ENCODE peak calls at places on chromosome X, in five cellular contexts. One of them, this sample, is unnamed. For H3K4me1, the result is how much of the 10 kb centered on the place peaks cover.

GRCh38 chrX:71148278-71148663 is 3.6 kb downstream of the NLGN3 start:
- ATAC-seq in A549: no peak
- ATAC-seq in GM12878: no peak
- ATAC-seq in heart left ventricle: no peak
- ATAC-seq in body of pancreas: no peak
- ATAC-seq in this sample: no peak

GRCh38 chrX:133951098-133951497 is 34.3 kb downstream of the GPC3 start:
- ATAC-seq in body of pancreas: no peak
- ATAC-seq in GM12878: no peak
- ATAC-seq in heart left ventricle: no peak
- ATAC-seq in A549: no peak
- ATAC-seq in this sample: no peak

GRCh38 chrX:79366556-79366887 is 612 bp downstream of the ITM2A start:
- ATAC-seq in heart left ventricle: no peak
- ATAC-seq in A549: no peak
- ATAC-seq in body of pancreas: no peak
- ATAC-seq in GM12878: no peak
- ATAC-seq in this sample: peak

GRCh38 chrX:19799319-19800182 is 87.8 kb downstream of the SH3KBP1 start:
- ATAC-seq in GM12878: no peak
- ATAC-seq in body of pancreas: no peak
- ATAC-seq in A549: no peak
- ATAC-seq in heart left ventricle: peak
- ATAC-seq in this sample: peak

GRCh38 chrX:31337332-31337731 is 265.5 kb upstream of the FTHL17 start:
- ATAC-seq in A549: no peak
- ATAC-seq in GM12878: no peak
- ATAC-seq in body of pancreas: no peak
- ATAC-seq in heart left ventricle: no peak
- ATAC-seq in this sample: no peak

GRCh38 chrX:10612215-10612614 is 8.2 kb downstream of the MID1 start:
- ATAC-seq in GM12878: no peak
- ATAC-seq in A549: no peak
- ATAC-seq in heart left ventricle: no peak
- ATAC-seq in body of pancreas: no peak
- ATAC-seq in this sample: peak

GRCh38 chrX:115913575-115913974 is 257.0 kb upstream of the AGTR2 start:
- ATAC-seq in heart left ventricle: no peak
- ATAC-seq in GM12878: peak
- ATAC-seq in A549: no peak
- ATAC-seq in body of pancreas: no peak
- ATAC-seq in this sample: no peak

GRCh38 chrX:3504916-3505315 is 158.5 kb upstream of the MXRA5 start:
- ATAC-seq in body of pancreas: no peak
- ATAC-seq in GM12878: no peak
- ATAC-seq in heart left ventricle: no peak
- ATAC-seq in A549: no peak
- ATAC-seq in this sample: no peak

GRCh38 chrX:137945470-137945869 is 379.5 kb downstream of the ZIC3 start:
- ATAC-seq in GM12878: no peak
- ATAC-seq in body of pancreas: no peak
- ATAC-seq in heart left ventricle: no peak
- ATAC-seq in A549: no peak
- ATAC-seq in this sample: no peak

GRCh38 chrX:23752740-23753435 is 9.8 kb upstream of the ACOT9 start:
- ATAC-seq in GM12878: no peak
- ATAC-seq in A549: peak
- ATAC-seq in body of pancreas: no peak
- ATAC-seq in heart left ventricle: no peak
- ATAC-seq in this sample: no peak

GRCh38 chrX:74492720-74493201 is 71.5 kb downstream of the SLC16A2 start:
- ATAC-seq in heart left ventricle: no peak
- ATAC-seq in GM12878: peak
- ATAC-seq in A549: peak
- ATAC-seq in body of pancreas: no peak
- ATAC-seq in this sample: no peak

GRCh38 chrX:39431893-39432292 is 630.6 kb downstream of the MID1IP1 start:
- ATAC-seq in body of pancreas: no peak
- ATAC-seq in A549: no peak
- ATAC-seq in heart left ventricle: no peak
- ATAC-seq in GM12878: no peak
- ATAC-seq in this sample: no peak

GRCh38 chrX:142891046-142891445 is 134.7 kb upstream of the SPANXN4 start:
- ATAC-seq in heart left ventricle: no peak
- ATAC-seq in GM12878: peak
- ATAC-seq in body of pancreas: no peak
- ATAC-seq in A549: no peak
- ATAC-seq in this sample: no peak

GRCh38 chrX:130975947-130976346 is 72.9 kb upstream of the ENOX2 start:
- ATAC-seq in heart left ventricle: peak
- ATAC-seq in A549: peak
- ATAC-seq in body of pancreas: peak
- ATAC-seq in GM12878: peak
- ATAC-seq in this sample: no peak

GRCh38 chrX:32592786-32593185 is 618.6 kb downstream of the DMD start:
- ATAC-seq in body of pancreas: no peak
- ATAC-seq in GM12878: no peak
- ATAC-seq in A549: no peak
- ATAC-seq in heart left ventricle: peak
- ATAC-seq in this sample: no peak

GRCh38 chrX:136867518-136867917 is 13.0 kb downstream of the RBMX start:
- ATAC-seq in heart left ventricle: no peak
- ATAC-seq in body of pancreas: peak
- ATAC-seq in GM12878: no peak
- ATAC-seq in A549: peak
- ATAC-seq in this sample: no peak

GRCh38 chrX:40012039-40012799 is 85.5 kb downstream of the BCOR start:
- ATAC-seq in A549: no peak
- ATAC-seq in heart left ventricle: peak
- ATAC-seq in GM12878: peak
- ATAC-seq in body of pancreas: no peak
- ATAC-seq in this sample: no peak

GRCh38 chrX:386239-386767 is 404 bp downstream of the PPP2R3B start:
- ATAC-seq in GM12878: peak
- ATAC-seq in body of pancreas: no peak
- ATAC-seq in heart left ventricle: no peak
- ATAC-seq in A549: no peak
- ATAC-seq in this sample: no peak

GRCh38 chrX:74514384-74514783 is 93.1 kb downstream of the SLC16A2 start:
- ATAC-seq in body of pancreas: no peak
- ATAC-seq in heart left ventricle: no peak
- ATAC-seq in GM12878: no peak
- ATAC-seq in A549: no peak
- ATAC-seq in this sample: no peak

GRCh38 chrX:70592091-70592490 is 147.5 kb downstream of the DLG3 start:
- ATAC-seq in GM12878: no peak
- ATAC-seq in heart left ventricle: no peak
- ATAC-seq in body of pancreas: no peak
- ATAC-seq in A549: peak
- ATAC-seq in this sample: no peak

GRCh38 chrX:15493118-15494082 is at the start of gene PIR:
- ATAC-seq in body of pancreas: peak
- ATAC-seq in A549: peak
- ATAC-seq in GM12878: peak
- ATAC-seq in heart left ventricle: peak
- ATAC-seq in this sample: peak

GRCh38 chrX:56253832-56254703 is 21.9 kb downstream of the KLF8 start:
- ATAC-seq in A549: no peak
- ATAC-seq in body of pancreas: no peak
- ATAC-seq in GM12878: no peak
- ATAC-seq in heart left ventricle: no peak
- ATAC-seq in this sample: no peak

GRCh38 chrX:115650916-115651315 is 89.9 kb downstream of the PLS3 start:
- ATAC-seq in heart left ventricle: peak
- ATAC-seq in A549: peak
- ATAC-seq in GM12878: peak
- ATAC-seq in body of pancreas: no peak
- ATAC-seq in this sample: peak

GRCh38 chrX:149522914-149523313 is 17.8 kb upstream of the IDS start:
- ATAC-seq in GM12878: no peak
- ATAC-seq in body of pancreas: peak
- ATAC-seq in heart left ventricle: peak
- ATAC-seq in A549: peak
- ATAC-seq in this sample: no peak

GRCh38 chrX:151151668-151152267 is 24.6 kb upstream of the GPR50 start:
- ATAC-seq in A549: peak
- ATAC-seq in body of pancreas: no peak
- ATAC-seq in GM12878: peak
- ATAC-seq in heart left ventricle: peak
- ATAC-seq in this sample: no peak

GRCh38 chrX:70422886-70423336 is at the start of gene GDPD2:
- ATAC-seq in A549: peak
- ATAC-seq in GM12878: peak
- ATAC-seq in body of pancreas: peak
- ATAC-seq in heart left ventricle: peak
- ATAC-seq in this sample: no peak

GRCh38 chrX:119539872-119540271 is 25.3 kb downstream of the STEEP1 start:
- ATAC-seq in heart left ventricle: no peak
- ATAC-seq in A549: peak
- ATAC-seq in body of pancreas: no peak
- ATAC-seq in GM12878: peak
- ATAC-seq in this sample: no peak

GRCh38 chrX:55919367-55920221 is 202.0 kb downstream of the RRAGB start:
- ATAC-seq in heart left ventricle: no peak
- ATAC-seq in GM12878: peak
- ATAC-seq in body of pancreas: no peak
- ATAC-seq in A549: no peak
- ATAC-seq in this sample: no peak

GRCh38 chrX:18938710-18939109 is 45.2 kb downstream of the PHKA2 start:
- ATAC-seq in heart left ventricle: no peak
- ATAC-seq in A549: no peak
- ATAC-seq in GM12878: no peak
- ATAC-seq in body of pancreas: no peak
- ATAC-seq in this sample: no peak

GRCh38 chrX:51955200-51955599 is 61.8 kb downstream of the MAGED1 start:
- ATAC-seq in heart left ventricle: no peak
- ATAC-seq in GM12878: peak
- ATAC-seq in A549: no peak
- ATAC-seq in body of pancreas: no peak
- ATAC-seq in this sample: no peak

GRCh38 chrX:123873956-123874355 is 14.1 kb downstream of the XIAP start:
- ATAC-seq in GM12878: no peak
- ATAC-seq in A549: no peak
- ATAC-seq in body of pancreas: no peak
- ATAC-seq in heart left ventricle: no peak
- ATAC-seq in this sample: no peak

GRCh38 chrX:40573763-40574162 is 7.0 kb upstream of the ATP6AP2 start:
- ATAC-seq in A549: peak
- ATAC-seq in body of pancreas: no peak
- ATAC-seq in heart left ventricle: no peak
- ATAC-seq in GM12878: peak
- ATAC-seq in this sample: no peak

GRCh38 chrX:78329486-78329885 is 2.1 kb upstream of the CYSLTR1 start:
- ATAC-seq in body of pancreas: no peak
- ATAC-seq in A549: no peak
- ATAC-seq in heart left ventricle: no peak
- ATAC-seq in GM12878: peak
- ATAC-seq in this sample: no peak

GRCh38 chrX:23797371-23798128 is 14.6 kb downstream of the SAT1 start:
- ATAC-seq in body of pancreas: peak
- ATAC-seq in A549: peak
- ATAC-seq in GM12878: no peak
- ATAC-seq in heart left ventricle: no peak
- ATAC-seq in this sample: no peak

GRCh38 chrX:47651043-47651905 is 911 bp upstream of the ELK1 start:
- ATAC-seq in body of pancreas: peak
- ATAC-seq in heart left ventricle: no peak
- ATAC-seq in A549: peak
- ATAC-seq in GM12878: no peak
- ATAC-seq in this sample: no peak
- TF ChIP-seq POLR2A in body of pancreas: no peak
- TF ChIP-seq POLR2A in heart left ventricle: peak
- TF ChIP-seq POLR2A in A549: no peak
- TF ChIP-seq POLR2A in GM12878: no peak
- TF ChIP-seq POLR2A in this sample: peak

GRCh38 chrX:7115557-7115956 is 32.0 kb upstream of the STS start:
- ATAC-seq in A549: no peak
- ATAC-seq in body of pancreas: no peak
- ATAC-seq in heart left ventricle: peak
- ATAC-seq in GM12878: peak
- ATAC-seq in this sample: no peak
- H3K4me1 ChIP-seq in A549: under half
- H3K4me1 ChIP-seq in body of pancreas: under half
- H3K4me1 ChIP-seq in heart left ventricle: under half
- H3K4me1 ChIP-seq in GM12878: half or more
- H3K4me1 ChIP-seq in this sample: under half

DNA sequence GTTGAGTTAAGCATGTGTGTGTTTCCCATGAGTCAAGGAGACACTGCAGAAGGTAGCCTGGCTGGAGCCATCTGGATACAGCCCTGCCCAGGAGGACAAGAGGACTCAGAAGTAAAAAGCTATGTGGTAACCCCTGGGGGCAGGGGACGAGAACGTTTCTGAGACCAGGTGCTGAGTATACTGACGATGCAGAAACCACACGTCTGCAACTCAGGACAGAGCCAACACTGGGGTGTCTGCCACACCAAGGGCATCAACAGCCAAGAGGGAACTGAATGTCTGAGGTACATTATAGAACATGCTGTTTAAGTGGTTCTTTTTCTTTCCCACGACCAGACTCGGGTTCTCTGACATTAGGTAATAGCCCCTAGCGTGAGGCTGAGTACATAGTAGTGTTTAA is 94.1 kb upstream of the GPR34 start:
- ATAC-seq in GM12878: no peak
- ATAC-seq in heart left ventricle: no peak
- ATAC-seq in body of pancreas: no peak
- ATAC-seq in A549: no peak
- ATAC-seq in this sample: no peak
- TF ChIP-seq POLR2A in GM12878: no peak
- TF ChIP-seq POLR2A in heart left ventricle: no peak
- TF ChIP-seq POLR2A in body of pancreas: no peak
- TF ChIP-seq POLR2A in A549: no peak
- TF ChIP-seq POLR2A in this sample: no peak

GRCh38 chrX:12958059-12958458 is 16.9 kb upstream of the TMSB4X start:
- ATAC-seq in GM12878: peak
- ATAC-seq in A549: no peak
- ATAC-seq in heart left ventricle: no peak
- ATAC-seq in body of pancreas: no peak
- ATAC-seq in this sample: no peak

GRCh38 chrX:12958461-12958860 is 16.4 kb upstream of the TMSB4X start:
- ATAC-seq in body of pancreas: no peak
- ATAC-seq in GM12878: no peak
- ATAC-seq in A549: no peak
- ATAC-seq in heart left ventricle: no peak
- ATAC-seq in this sample: no peak

GRCh38 chrX:12954981-12955380 is 19.9 kb upstream of the TMSB4X start:
- ATAC-seq in GM12878: no peak
- ATAC-seq in heart left ventricle: no peak
- ATAC-seq in A549: no peak
- ATAC-seq in body of pancreas: no peak
- ATAC-seq in this sample: no peak

GRCh38 chrX:12955882-12956703 is 18.8 kb upstream of the TMSB4X start:
- ATAC-seq in GM12878: peak
- ATAC-seq in A549: peak
- ATAC-seq in body of pancreas: peak
- ATAC-seq in heart left ventricle: peak
- ATAC-seq in this sample: peak

GRCh38 chrX:12956704-12957541 is 18.0 kb upstream of the TMSB4X start:
- ATAC-seq in A549: peak
- ATAC-seq in body of pancreas: peak
- ATAC-seq in heart left ventricle: peak
- ATAC-seq in GM12878: peak
- ATAC-seq in this sample: no peak
- H3K4me1 ChIP-seq in A549: under half
- H3K4me1 ChIP-seq in body of pancreas: under half
- H3K4me1 ChIP-seq in heart left ventricle: half or more
- H3K4me1 ChIP-seq in GM12878: under half
- H3K4me1 ChIP-seq in this sample: under half

This sample was measured in gastroesophageal sphincter.